ENCODE peak calls at places on chromosomes 13 and 19, in four cellular contexts. V is right atrium auricular region, K is heart right ventricle, Z is cardiac muscle cell. I is an unnamed sample.

GRCh38 chr13:74132152-74132767 is 1.9 kb downstream of the KLF12 start:
- DNase-seq in V (no peak), K (no peak), Z (peak), I (no peak)

GRCh38 chr13:110234532-110234931 is 72.4 kb downstream of the COL4A1 start:
- DNase-seq in V (no peak), K (no peak), Z (no peak), I (no peak)

GRCh38 chr19:51016798-51017683 is 2.5 kb downstream of the KLK10 start:
- DNase-seq in V (peak), K (peak), Z (peak), I (peak)

GRCh38 chr13:30872685-30873443 is 33.2 kb upstream of the MEDAG start:
- DNase-seq in V (peak), K (peak), Z (peak), I (no peak)

GRCh38 chr13:91326156-91326555 is 21.3 kb upstream of the MIR17HG start:
- DNase-seq in V (no peak), K (no peak), Z (peak), I (no peak)

GRCh38 chr13:19618925-19619324 is 14.5 kb upstream of the MPHOSPH8 start:
- DNase-seq in V (no peak), K (no peak), Z (peak), I (no peak)

GRCh38 chr13:73684286-73684685 is 449.9 kb downstream of the KLF12 start:
- DNase-seq in V (no peak), K (no peak), Z (no peak), I (no peak)

GRCh38 chr13:24541127-24541475 is 28.5 kb upstream of the PARP4 start:
- DNase-seq in V (no peak), K (no peak), Z (no peak), I (no peak)

GRCh38 chr19:18931316-18932162 is 9.5 kb downstream of the HOMER3 start:
- DNase-seq in V (no peak), K (no peak), Z (no peak), I (no peak)

GRCh38 chr13:103371271-103371670 is 305.1 kb upstream of the SLC10A2 start:
- DNase-seq in V (no peak), K (no peak), Z (no peak), I (no peak)

GRCh38 chr19:9205506-9206113 is 13.8 kb downstream of the OR7D4 start:
- DNase-seq in V (peak), K (peak), Z (peak), I (peak)

GRCh38 chr13:24251525-24251924 is 57.9 kb upstream of the C1QTNF9 start:
- DNase-seq in V (no peak), K (no peak), Z (no peak), I (no peak)

GRCh38 chr13:106701810-106702341 is 133.9 kb upstream of the ARGLU1 start:
- DNase-seq in V (no peak), K (peak), Z (no peak), I (no peak)

GRCh38 chr13:108220042-108220441 is 1.9 kb downstream of the ABHD13 start:
- DNase-seq in V (no peak), K (no peak), Z (no peak), I (peak)

GRCh38 chr19:6693681-6694080 is 23.7 kb upstream of the TNFSF14 start:
- DNase-seq in V (no peak), K (no peak), Z (no peak), I (no peak)

GRCh38 chr19:50349277-50350057 is 16.0 kb downstream of the NAPSA start:
- DNase-seq in V (no peak), K (no peak), Z (no peak), I (no peak)

GRCh38 chr13:51599444-51600176 is 15.3 kb downstream of the WDFY2 start:
- DNase-seq in V (no peak), K (no peak), Z (no peak), I (no peak)

GRCh38 chr13:35771898-35772297 is 295.4 kb upstream of the MAB21L1 start:
- DNase-seq in V (no peak), K (no peak), Z (peak), I (no peak)

GRCh38 chr13:40789275-40790231 is at the start of gene SLC25A15:
- DNase-seq in V (peak), K (peak), Z (peak), I (peak)

GRCh38 chr13:102812616-102813287 is 13.8 kb downstream of the BIVM start:
- DNase-seq in V (no peak), K (no peak), Z (peak), I (no peak)

GRCh38 chr13:113800576-113800926 is 41.5 kb downstream of the TMEM255B start:
- DNase-seq in V (no peak), K (no peak), Z (no peak), I (no peak)

GRCh38 chr19:41089955-41090354 is 1.7 kb downstream of the CYP2A13 start:
- DNase-seq in V (no peak), K (no peak), Z (no peak), I (no peak)

GRCh38 chr13:93290503-93290902 is 63.9 kb downstream of the GPC6 start:
- DNase-seq in V (no peak), K (no peak), Z (peak), I (no peak)

GRCh38 chr13:49652691-49653305 is 24.5 kb downstream of the ARL11 start:
- DNase-seq in V (no peak), K (no peak), Z (peak), I (no peak)

GRCh38 chr13:70568571-70568970 is 460.3 kb upstream of the KLHL1 start:
- DNase-seq in V (no peak), K (no peak), Z (peak), I (no peak)

GRCh38 chr19:12681074-12681987 is at the start of gene DHPS:
- DNase-seq in V (peak), K (peak), Z (peak), I (peak)
- TF ChIP-seq CTCF in V (no peak), K (no peak), Z (no peak), I (no peak)

DNA sequence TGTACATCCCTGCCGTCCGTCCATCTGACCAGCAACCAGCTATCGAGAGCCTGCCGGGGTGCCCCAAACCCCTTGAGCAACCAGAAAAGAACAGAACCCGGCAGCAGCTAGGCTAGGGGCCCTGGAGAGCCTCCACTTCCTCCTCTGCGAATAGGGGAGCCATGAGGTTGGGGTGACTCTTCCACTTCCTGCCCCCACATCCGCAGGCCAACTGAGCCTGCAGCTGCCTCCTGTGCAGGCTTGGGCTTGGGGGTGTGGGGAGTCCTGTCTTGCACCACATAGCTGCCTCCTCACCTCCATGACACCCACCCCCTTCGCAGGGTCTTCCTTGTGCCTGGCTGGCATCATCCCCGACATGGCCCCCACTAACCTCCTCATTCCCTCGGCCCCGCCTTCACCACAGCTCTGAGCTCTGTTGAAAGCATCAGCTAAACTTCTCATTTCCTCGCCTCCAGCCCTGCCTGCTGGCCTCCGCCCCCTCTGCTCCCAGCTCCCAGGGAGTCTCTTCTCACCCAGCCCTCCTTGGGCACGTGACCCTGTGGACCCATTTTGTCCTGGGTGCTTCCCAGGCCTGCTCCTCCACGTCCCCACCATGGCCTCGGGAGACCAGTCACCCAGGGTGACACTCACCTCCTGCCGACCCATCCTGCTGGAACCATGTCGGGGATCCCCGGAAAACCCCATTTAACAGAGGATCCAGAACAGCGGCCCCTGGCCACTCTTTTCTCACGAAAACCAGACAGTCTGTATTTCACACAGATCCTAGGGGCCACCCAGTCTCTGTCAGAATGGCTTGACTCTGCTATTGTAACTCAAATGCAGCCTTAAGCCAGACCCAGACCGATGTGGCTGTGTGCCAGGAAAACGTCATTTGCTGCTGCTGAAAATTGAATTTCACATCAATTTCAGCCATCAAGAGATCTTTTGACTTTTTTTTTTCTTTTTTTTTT is 50.4 kb downstream of the MYO9B start:
- DNase-seq in V (peak), K (peak), Z (peak), I (peak)
- H3K4me3 ChIP-seq in V (no peak), K (no peak), Z (no peak), I (no peak)

GRCh38 chr13:47415048-47415447 is 518.2 kb upstream of the HTR2A start:
- DNase-seq in V (no peak), K (no peak), Z (peak), I (no peak)

GRCh38 chr13:47413112-47413511 is 516.3 kb upstream of the HTR2A start:
- DNase-seq in V (no peak), K (no peak), Z (no peak), I (no peak)

GRCh38 chr13:47408546-47409319 is 511.9 kb upstream of the HTR2A start:
- DNase-seq in V (no peak), K (no peak), Z (no peak), I (no peak)

DNA sequence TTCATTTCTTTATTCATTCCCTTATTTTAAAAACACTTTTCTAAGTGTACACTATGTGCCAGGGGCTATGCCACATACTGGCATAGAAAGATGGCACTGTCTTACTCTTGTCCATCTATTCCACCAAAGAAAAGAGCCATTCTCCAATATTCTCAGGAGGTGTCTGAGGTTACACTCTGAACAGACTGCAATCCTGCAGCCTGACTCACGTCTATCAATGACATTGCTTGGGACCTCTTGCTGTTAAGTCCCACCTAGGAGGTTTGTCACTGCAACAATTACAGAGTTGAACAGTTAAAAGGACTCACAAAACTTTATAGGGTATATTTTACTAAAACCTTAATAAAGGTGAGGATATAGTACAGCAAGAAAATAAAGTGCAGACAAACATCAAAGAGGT is 512.9 kb upstream of the HTR2A start:
- DNase-seq in V (no peak), K (no peak), Z (no peak), I (no peak)
- H3K27ac ChIP-seq in V (no peak), K (no peak), Z (no peak), I (no peak)

GRCh38 chr13:32445461-32445860 is 17.5 kb upstream of the N4BP2L1 start:
- DNase-seq in V (no peak), K (no peak), Z (no peak), I (no peak)

GRCh38 chr13:32446778-32447465 is 19.0 kb upstream of the N4BP2L1 start:
- DNase-seq in V (no peak), K (no peak), Z (peak), I (no peak)

GRCh38 chr13:32448224-32448623 is 20.3 kb upstream of the N4BP2L1 start:
- DNase-seq in V (no peak), K (no peak), Z (no peak), I (no peak)

GRCh38 chr13:32446220-32446619 is 18.3 kb upstream of the N4BP2L1 start:
- DNase-seq in V (no peak), K (no peak), Z (no peak), I (no peak)

DNA sequence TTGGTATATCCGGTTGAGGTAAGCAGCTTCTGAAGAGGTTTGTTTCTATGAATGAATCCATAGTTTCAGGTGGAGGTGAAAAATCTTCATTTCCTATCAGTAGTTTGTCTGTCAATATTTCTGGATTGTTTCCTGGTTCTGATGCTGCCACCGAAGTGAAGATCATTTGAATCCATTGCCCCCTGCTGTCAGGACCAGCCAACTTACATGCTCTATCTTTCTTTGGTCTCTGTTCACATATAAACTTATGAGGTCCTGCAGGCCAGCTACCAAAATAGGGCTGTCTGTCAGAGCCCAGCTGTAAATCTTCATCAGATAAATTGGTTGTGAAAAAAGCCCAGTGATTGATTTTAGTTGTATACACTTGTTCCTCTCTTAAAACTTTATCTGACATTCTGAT is 15.2 kb upstream of the N4BP2L1 start:
- DNase-seq in V (no peak), K (no peak), Z (peak), I (no peak)
- TF ChIP-seq CTCF in V (peak), K (no peak), Z (peak), I (peak)